ENCODE peak calls at places on chromosomes 5 and 9, in seven cellular contexts. Q is fibroblast of mammary gland, C is BJ, D is pancreas, Z is Calu3, X is MM.1S, E is IMR-90. N is an unnamed sample.

GRCh38 chr9:13380903-13381302 is 101.4 kb upstream of the MPDZ start:
- DNase-seq in Q (no peak), C (no peak), D (peak), Z (no peak), X (no peak), E (no peak), N (no peak)

GRCh38 chr5:77418601-77419591 is 73.2 kb downstream of the WDR41 start:
- DNase-seq in Q (peak), C (no peak), D (no peak), Z (no peak), X (no peak), E (peak), N (peak)

GRCh38 chr9:91623004-91623403 is 199.4 kb upstream of the NFIL3 start:
- DNase-seq in Q (peak), C (no peak), D (no peak), Z (no peak), X (no peak), E (no peak), N (no peak)

GRCh38 chr9:114592356-114592755 is 4.8 kb downstream of the ATP6V1G1 start:
- DNase-seq in Q (peak), C (no peak), D (no peak), Z (no peak), X (peak), E (peak), N (peak)

GRCh38 chr5:173663810-173664526 is 47.5 kb upstream of the BOD1 start:
- DNase-seq in Q (no peak), C (no peak), D (no peak), Z (peak), X (no peak), E (no peak), N (no peak)

GRCh38 chr9:37963936-37964739 is 60.2 kb upstream of the SLC25A51 start:
- DNase-seq in Q (peak), C (peak), D (peak), Z (peak), X (no peak), E (peak), N (peak)

GRCh38 chr5:17381926-17382325 is 116.1 kb upstream of the TAF11L2 start:
- DNase-seq in Q (no peak), C (no peak), D (no peak), Z (no peak), X (no peak), E (no peak), N (no peak)

GRCh38 chr9:117414906-117415583 is at the start of gene ASTN2:
- DNase-seq in Q (no peak), C (no peak), D (peak), Z (peak), X (peak), E (no peak), N (peak)

GRCh38 chr9:132216861-132217655 is 55.2 kb downstream of the NTNG2 start:
- DNase-seq in Q (no peak), C (no peak), D (no peak), Z (no peak), X (no peak), E (no peak), N (no peak)

GRCh38 chr9:132211570-132211969 is 49.7 kb downstream of the NTNG2 start:
- DNase-seq in Q (no peak), C (no peak), D (no peak), Z (no peak), X (no peak), E (no peak), N (no peak)

GRCh38 chr9:132210472-132211145 is 48.8 kb downstream of the NTNG2 start:
- DNase-seq in Q (peak), C (no peak), D (no peak), Z (no peak), X (no peak), E (peak), N (peak)

GRCh38 chr9:132209263-132209662 is 47.4 kb downstream of the NTNG2 start:
- DNase-seq in Q (no peak), C (no peak), D (no peak), Z (no peak), X (no peak), E (no peak), N (no peak)

DNA sequence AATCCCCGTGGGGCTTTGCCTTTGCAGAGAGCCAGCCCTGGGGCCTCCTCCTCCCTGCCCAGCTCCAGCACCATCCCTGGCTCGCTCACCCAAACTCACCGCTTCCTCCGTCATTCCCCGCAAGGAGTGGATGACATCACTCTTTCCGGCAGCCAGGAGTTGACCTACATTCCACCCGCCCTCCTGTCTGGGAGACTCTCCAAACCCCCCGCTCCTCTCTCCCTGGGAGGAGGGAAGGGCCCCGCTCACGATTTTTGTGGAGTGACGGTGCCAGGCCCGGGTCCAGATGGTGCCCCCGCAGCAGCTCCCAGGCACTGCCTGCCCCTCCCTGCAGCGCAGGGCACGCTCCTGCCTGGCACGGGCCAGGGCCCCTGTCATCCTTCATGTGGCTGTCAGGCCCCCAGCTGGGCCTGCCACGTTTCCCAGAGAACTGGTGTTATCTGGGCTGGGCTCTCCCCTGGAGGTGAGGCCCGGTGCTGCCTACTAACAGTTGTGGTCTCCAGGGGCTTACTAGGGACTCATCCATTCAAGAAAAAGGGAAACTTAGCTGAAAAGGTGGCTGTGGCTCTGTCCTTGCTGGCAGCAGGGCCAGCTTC is 52.3 kb downstream of the NTNG2 start:
- DNase-seq in Q (peak), C (peak), D (peak), Z (peak), X (no peak), E (peak), N (peak)
- TF ChIP-seq CTCF in Q (no peak), C (no peak), D (peak), Z (no peak), X (no peak), E (peak), N (no peak)

DNA sequence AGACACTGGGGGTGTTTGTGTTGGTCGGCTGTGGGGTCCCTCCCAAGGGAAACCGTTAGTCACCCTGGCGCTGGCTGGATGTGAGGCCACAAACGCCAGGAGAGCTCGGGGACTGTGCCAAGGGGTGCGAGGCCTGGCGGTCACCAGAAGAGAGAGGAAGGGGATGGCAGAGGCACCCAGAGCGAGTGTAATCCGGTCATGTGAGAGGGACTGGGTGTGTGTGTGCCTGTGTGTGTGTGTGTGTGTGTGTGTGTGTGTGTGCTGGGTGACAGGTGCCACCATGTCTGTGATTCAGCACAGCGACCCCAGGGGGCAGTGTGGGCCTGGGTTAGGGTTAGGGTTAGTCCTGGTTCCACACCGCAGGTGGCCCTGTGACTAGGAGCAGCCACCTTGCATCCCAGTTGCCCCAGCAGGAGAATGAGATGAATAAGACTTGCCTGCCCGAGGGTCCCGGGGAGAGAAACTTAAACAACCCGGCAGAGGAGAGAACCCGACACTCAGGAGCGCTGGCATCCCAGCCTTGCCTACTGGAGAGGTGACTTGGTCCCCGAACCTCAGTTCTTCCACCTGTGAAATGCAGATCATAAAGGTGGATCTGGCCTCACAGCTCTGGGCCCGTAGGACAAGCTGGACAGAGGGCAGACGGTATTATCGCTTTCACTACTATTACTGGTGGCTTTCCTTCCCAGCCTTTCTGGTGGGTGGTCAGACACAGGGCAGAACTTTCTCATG is 1.4 kb upstream of the ADAMTSL2 start:
- DNase-seq in Q (peak), C (no peak), D (peak), Z (peak), X (peak), E (peak), N (no peak)
- TF ChIP-seq CTCF in Q (peak), C (peak), D (no peak), Z (peak), X (peak), E (peak), N (peak)

GRCh38 chr5:10366310-10367297 is 13.1 kb downstream of the MARCHF6 start:
- DNase-seq in Q (peak), C (no peak), D (peak), Z (peak), X (no peak), E (peak), N (peak)

GRCh38 chr5:10365800-10366199 is 12.3 kb downstream of the MARCHF6 start:
- DNase-seq in Q (no peak), C (no peak), D (no peak), Z (no peak), X (no peak), E (no peak), N (no peak)

GRCh38 chr5:10367586-10367985 is 14.1 kb downstream of the MARCHF6 start:
- DNase-seq in Q (no peak), C (no peak), D (no peak), Z (no peak), X (no peak), E (no peak), N (no peak)

GRCh38 chr5:10363519-10364185 is 10.2 kb downstream of the MARCHF6 start:
- DNase-seq in Q (no peak), C (no peak), D (no peak), Z (no peak), X (no peak), E (no peak), N (no peak)

GRCh38 chr5:10364186-10364689 is 10.7 kb downstream of the MARCHF6 start:
- DNase-seq in Q (no peak), C (no peak), D (no peak), Z (peak), X (peak), E (no peak), N (no peak)
- TF ChIP-seq CTCF in Q (no peak), C (no peak), D (no peak), Z (peak), X (peak), E (peak), N (peak)

GRCh38 chr9:107405511-107405910 is 84.1 kb downstream of the KLF4 start:
- DNase-seq in Q (no peak), C (no peak), D (no peak), Z (no peak), X (no peak), E (no peak), N (no peak)
- TF ChIP-seq CTCF in Q (no peak), C (no peak), D (no peak), Z (no peak), X (no peak), E (no peak), N (no peak)

DNA sequence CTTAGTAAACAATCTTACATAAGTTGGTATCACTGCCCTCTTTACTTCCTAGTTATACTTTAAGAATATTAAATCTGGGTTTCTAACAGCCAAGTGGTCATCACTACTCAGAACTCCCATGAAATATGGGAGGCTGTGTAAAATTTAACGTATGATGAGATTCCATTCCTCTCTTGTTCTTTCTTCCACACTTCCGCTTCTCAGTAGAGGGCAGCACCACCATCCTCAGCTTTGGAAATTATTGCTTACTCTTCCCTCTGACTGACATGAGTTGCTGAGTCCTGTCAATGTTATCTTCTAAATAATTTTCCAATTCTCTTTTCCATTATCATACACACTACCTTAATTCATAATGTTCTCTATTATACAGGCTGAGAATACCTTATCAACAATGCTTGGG is 194.0 kb downstream of the RFX3 start:
- DNase-seq in Q (no peak), C (no peak), D (no peak), Z (peak), X (no peak), E (no peak), N (no peak)
- TF ChIP-seq CTCF in Q (peak), C (no peak), D (no peak), Z (no peak), X (no peak), E (no peak), N (peak)

GRCh38 chr9:137195525-137196220 is 4.9 kb downstream of the TPRN start:
- DNase-seq in Q (no peak), C (no peak), D (peak), Z (peak), X (no peak), E (no peak), N (no peak)
- TF ChIP-seq CTCF in Q (no peak), C (no peak), D (no peak), Z (no peak), X (no peak), E (no peak), N (no peak)

GRCh38 chr5:79773612-79774011 is 84.0 kb downstream of the CMYA5 start:
- DNase-seq in Q (no peak), C (no peak), D (no peak), Z (no peak), X (no peak), E (no peak), N (no peak)

GRCh38 chr5:79772651-79773050 is 83.0 kb downstream of the CMYA5 start:
- DNase-seq in Q (no peak), C (no peak), D (no peak), Z (no peak), X (no peak), E (no peak), N (no peak)

GRCh38 chr5:79771387-79771786 is 81.8 kb downstream of the CMYA5 start:
- DNase-seq in Q (peak), C (peak), D (no peak), Z (no peak), X (no peak), E (peak), N (peak)

GRCh38 chr5:79774855-79775237 is 85.2 kb downstream of the CMYA5 start:
- DNase-seq in Q (no peak), C (no peak), D (no peak), Z (no peak), X (no peak), E (no peak), N (peak)

GRCh38 chr5:79774171-79774854 is 84.7 kb downstream of the CMYA5 start:
- DNase-seq in Q (peak), C (no peak), D (no peak), Z (peak), X (no peak), E (peak), N (peak)
- TF ChIP-seq CTCF in Q (peak), C (peak), D (no peak), Z (peak), X (peak), E (peak), N (peak)

GRCh38 chr5:168072665-168073064 is 218.8 kb upstream of the WWC1 start:
- DNase-seq in Q (no peak), C (no peak), D (no peak), Z (no peak), X (no peak), E (no peak), N (no peak)

GRCh38 chr5:168073311-168073710 is 218.1 kb upstream of the WWC1 start:
- DNase-seq in Q (no peak), C (no peak), D (no peak), Z (no peak), X (no peak), E (no peak), N (no peak)

GRCh38 chr5:168075387-168075786 is 216.1 kb upstream of the WWC1 start:
- DNase-seq in Q (no peak), C (no peak), D (no peak), Z (no peak), X (no peak), E (no peak), N (no peak)

GRCh38 chr5:168073991-168074800 is 217.2 kb upstream of the WWC1 start:
- DNase-seq in Q (no peak), C (no peak), D (no peak), Z (no peak), X (no peak), E (no peak), N (no peak)

DNA sequence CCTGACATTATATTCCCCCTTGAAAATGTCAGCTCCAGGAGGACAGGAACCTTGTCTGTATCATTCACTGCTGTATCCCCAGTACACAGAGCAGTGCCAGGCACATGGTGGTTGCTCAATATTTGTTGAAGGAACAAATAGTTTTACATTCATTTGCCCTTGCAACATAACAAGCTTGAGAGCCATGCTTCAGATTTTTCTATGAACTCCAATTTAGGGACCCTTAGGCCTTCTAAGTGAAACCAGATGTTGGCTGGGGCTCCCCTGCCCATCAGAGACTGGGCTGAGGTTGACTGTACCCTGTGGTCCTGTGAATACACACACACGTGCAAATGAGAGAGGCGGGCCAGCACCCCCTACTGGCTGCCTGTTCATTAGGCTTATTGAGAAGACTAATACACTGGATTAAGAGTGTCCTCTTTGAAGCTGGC is 214.9 kb upstream of the WWC1 start:
- DNase-seq in Q (peak), C (no peak), D (no peak), Z (peak), X (no peak), E (peak), N (no peak)
- TF ChIP-seq CTCF in Q (peak), C (peak), D (no peak), Z (peak), X (peak), E (peak), N (peak)